ENCODE peak calls at places on chromosomes 16 and 17, in ten cellular contexts. D is fibroblast of pulmonary artery; W is GM23248; R is mucosa of gallbladder; Z is kidney tubule cell; Y is left colon; O is AG04449; U is amniotic stem cell; A is stimulated activated CD8-positive, alpha-beta memory T cell treated with anti-CD3 and anti-CD28 coated beads, Interleukin-15, amount 100 ng/mL, for 24 hours; C is iPS-NIHi11. T is an unnamed sample.

GRCh38 chr17:62179525-62180161 is 114.6 kb upstream of the MED13 start:
- DNase-seq in D (peak; percentile 64), W (peak; percentile 33), R (peak; percentile 56), Z (peak; percentile 94), Y (peak; percentile 44), O (no peak), U (peak; percentile 13), A (no peak), C (no peak), T (peak; percentile 95)

GRCh38 chr17:31400481-31400950 is 9.0 kb downstream of the RAB11FIP4 start:
- DNase-seq in D (no peak), W (no peak), R (no peak), Z (no peak), Y (no peak), O (no peak), U (no peak), A (no peak), C (no peak), T (no peak)

GRCh38 chr16:684067-684794 is at the start of gene JMJD8:
- DNase-seq in D (peak; percentile 95), W (peak; percentile 99), R (peak; percentile 97), Z (peak; percentile 96), Y (peak; percentile 97), O (peak; percentile 60), U (peak; percentile 87), A (peak; percentile 95), C (peak; percentile 92), T (peak; percentile 94)

GRCh38 chr17:71180801-71181385 is 939.9 kb upstream of the SOX9 start:
- DNase-seq in D (peak; percentile 63), W (peak; percentile 73), R (no peak), Z (peak; percentile 43), Y (peak; percentile 61), O (no peak), U (no peak), A (no peak), C (peak; percentile 13), T (peak; percentile 62)

GRCh38 chr17:17976931-17977570 is 4.4 kb downstream of the DRC3 start:
- DNase-seq in D (no peak), W (no peak), R (no peak), Z (no peak), Y (no peak), O (no peak), U (no peak), A (no peak), C (no peak), T (no peak)

GRCh38 chr17:39543669-39544068 is 64.1 kb downstream of the NEUROD2 start:
- DNase-seq in D (no peak), W (no peak), R (no peak), Z (peak; percentile 26), Y (no peak), O (no peak), U (no peak), A (no peak), C (no peak), T (no peak)

GRCh38 chr16:80303691-80304090 is 237.1 kb upstream of the DYNLRB2 start:
- DNase-seq in D (no peak), W (no peak), R (no peak), Z (no peak), Y (no peak), O (no peak), U (no peak), A (no peak), C (no peak), T (no peak)

GRCh38 chr17:45282683-45283644 is 21.1 kb upstream of the SPATA32 start:
- DNase-seq in D (peak; percentile 76), W (peak; percentile 49), R (no peak), Z (no peak), Y (peak; percentile 67), O (no peak), U (no peak), A (no peak), C (no peak), T (no peak)

GRCh38 chr16:69107311-69107962 is 2.0 kb downstream of the HAS3 start:
- DNase-seq in D (no peak), W (peak; percentile 67), R (no peak), Z (peak; percentile 42), Y (peak; percentile 67), O (no peak), U (no peak), A (no peak), C (peak; percentile 57), T (peak; percentile 36)

GRCh38 chr16:55543470-55543869 is 23.0 kb upstream of the CAPNS2 start:
- DNase-seq in D (peak; percentile 68), W (peak; percentile 66), R (no peak), Z (peak; percentile 49), Y (no peak), O (no peak), U (peak; percentile 14), A (no peak), C (no peak), T (peak; percentile 37)

GRCh38 chr17:36722121-36722902 is 120.9 kb downstream of the MRM1 start:
- DNase-seq in D (peak; percentile 17), W (peak; percentile 42), R (peak; percentile 30), Z (peak; percentile 23), Y (peak; percentile 53), O (no peak), U (no peak), A (peak; percentile 58), C (peak; percentile 97), T (peak; percentile 33)

GRCh38 chr17:6940186-6940649 is 55.6 kb upstream of the ALOX12 start:
- DNase-seq in D (no peak), W (no peak), R (no peak), Z (no peak), Y (no peak), O (no peak), U (no peak), A (no peak), C (no peak), T (no peak)

GRCh38 chr17:71361691-71362450 is 758.9 kb upstream of the SOX9 start:
- DNase-seq in D (peak; percentile 25), W (peak; percentile 67), R (no peak), Z (peak; percentile 39), Y (no peak), O (no peak), U (no peak), A (no peak), C (no peak), T (no peak)

GRCh38 chr16:55000595-55000994 is 69.9 kb downstream of the IRX5 start:
- DNase-seq in D (peak; percentile 19), W (peak; percentile 56), R (no peak), Z (peak; percentile 18), Y (no peak), O (no peak), U (no peak), A (no peak), C (no peak), T (no peak)

GRCh38 chr16:85485379-85485778 is 127.7 kb upstream of the GSE1 start:
- DNase-seq in D (no peak), W (no peak), R (no peak), Z (no peak), Y (no peak), O (no peak), U (no peak), A (no peak), C (no peak), T (no peak)

GRCh38 chr17:80760501-80760900 is 215.9 kb downstream of the RPTOR start:
- DNase-seq in D (no peak), W (no peak), R (peak; percentile 45), Z (peak; percentile 70), Y (peak; percentile 90), O (no peak), U (no peak), A (no peak), C (no peak), T (peak; percentile 96)

GRCh38 chr17:34570491-34570890 is 8.9 kb upstream of the TMEM132E start:
- DNase-seq in D (no peak), W (peak; percentile 3), R (no peak), Z (no peak), Y (no peak), O (no peak), U (no peak), A (no peak), C (no peak), T (no peak)

GRCh38 chr16:3112058-3112880 is at the start of gene ZNF205:
- DNase-seq in D (peak; percentile 78), W (peak; percentile 76), R (peak; percentile 56), Z (peak; percentile 85), Y (peak; percentile 81), O (no peak), U (peak; percentile 36), A (no peak), C (peak; percentile 90), T (peak; percentile 79)

GRCh38 chr17:67133161-67133560 is 88.8 kb downstream of the CACNG1 start:
- DNase-seq in D (no peak), W (no peak), R (no peak), Z (peak; percentile 37), Y (no peak), O (no peak), U (no peak), A (no peak), C (no peak), T (no peak)

GRCh38 chr16:57186630-57187507 is 740 bp downstream of the RSPRY1 start:
- DNase-seq in D (no peak), W (peak; percentile 74), R (peak; percentile 32), Z (peak; percentile 54), Y (peak; percentile 47), O (no peak), U (no peak), A (no peak), C (peak; percentile 23), T (peak; percentile 16)

GRCh38 chr16:73527191-73527590 is 479.3 kb upstream of the ZFHX3 start:
- DNase-seq in D (no peak), W (peak; percentile 4), R (no peak), Z (peak; percentile 1), Y (no peak), O (no peak), U (no peak), A (no peak), C (no peak), T (no peak)